ENCODE peak calls at places on chromosome 21, in nine cellular contexts. M, F, J, K, U, E, P, S and I are unnamed samples.

GRCh38 chr21:45957986-45958610 is 23.5 kb upstream of the COL6A1 start:
- DNase-seq in M (no peak), F (no peak), J (no peak), K (no peak), U (peak), E (no peak), P (no peak), S (no peak), I (no peak)

GRCh38 chr21:44550807-44551206 is 498 bp downstream of the KRTAP10-2 start:
- DNase-seq in M (no peak), F (no peak), J (no peak), K (no peak), U (no peak), E (no peak), P (no peak), S (no peak), I (no peak)

GRCh38 chr21:41865002-41865777 is 14.0 kb downstream of the PRDM15 start:
- DNase-seq in M (no peak), F (no peak), J (no peak), K (no peak), U (no peak), E (no peak), P (no peak), S (no peak), I (no peak)

GRCh38 chr21:43734131-43734634 is 15.3 kb downstream of the PDXK start:
- DNase-seq in M (no peak), F (no peak), J (no peak), K (no peak), U (no peak), E (no peak), P (no peak), S (no peak), I (no peak)

GRCh38 chr21:43938751-43939442 is 73.2 kb upstream of the TRAPPC10 start:
- DNase-seq in M (peak), F (no peak), J (peak), K (peak), U (peak), E (peak), P (peak), S (peak), I (peak)

GRCh38 chr21:33332143-33332542 is 7.4 kb downstream of the IFNAR1 start:
- DNase-seq in M (no peak), F (no peak), J (no peak), K (no peak), U (no peak), E (no peak), P (no peak), S (no peak), I (no peak)

GRCh38 chr21:36816556-36817130 is 117.7 kb downstream of the SIM2 start:
- DNase-seq in M (no peak), F (no peak), J (no peak), K (no peak), U (no peak), E (peak), P (no peak), S (peak), I (no peak)

GRCh38 chr21:45781741-45782140 is 138.2 kb downstream of the PCBP3 start:
- DNase-seq in M (no peak), F (no peak), J (no peak), K (no peak), U (no peak), E (no peak), P (no peak), S (no peak), I (no peak)

GRCh38 chr21:42716074-42716473 is 62.7 kb downstream of the PDE9A start:
- DNase-seq in M (no peak), F (no peak), J (no peak), K (no peak), U (no peak), E (no peak), P (no peak), S (no peak), I (no peak)

GRCh38 chr21:31795992-31796391 is 64.1 kb upstream of the SCAF4 start:
- DNase-seq in M (no peak), F (no peak), J (no peak), K (no peak), U (no peak), E (no peak), P (no peak), S (no peak), I (no peak)

GRCh38 chr21:41321908-41322495 is 5.4 kb downstream of the FAM3B start:
- DNase-seq in M (no peak), F (no peak), J (no peak), K (no peak), U (no peak), E (no peak), P (peak), S (no peak), I (no peak)

GRCh38 chr21:26115899-26116298 is 54.7 kb downstream of the APP start:
- DNase-seq in M (peak), F (no peak), J (no peak), K (peak), U (no peak), E (peak), P (no peak), S (no peak), I (no peak)

GRCh38 chr21:15139881-15140280 is 75.1 kb upstream of the NRIP1 start:
- DNase-seq in M (no peak), F (no peak), J (no peak), K (no peak), U (no peak), E (no peak), P (no peak), S (no peak), I (no peak)

GRCh38 chr21:27329255-27329851 is 362.5 kb upstream of the ADAMTS5 start:
- DNase-seq in M (no peak), F (no peak), J (no peak), K (no peak), U (no peak), E (no peak), P (no peak), S (no peak), I (no peak)

GRCh38 chr21:33042812-33043211 is 17.1 kb downstream of the OLIG2 start:
- DNase-seq in M (peak), F (peak), J (no peak), K (no peak), U (no peak), E (no peak), P (no peak), S (no peak), I (no peak)

GRCh38 chr21:44423312-44423821 is 31.9 kb upstream of the LRRC3 start:
- DNase-seq in M (no peak), F (no peak), J (peak), K (no peak), U (no peak), E (no peak), P (no peak), S (no peak), I (no peak)

GRCh38 chr21:29436143-29436542 is 137.4 kb downstream of the BACH1 start:
- DNase-seq in M (no peak), F (no peak), J (no peak), K (no peak), U (no peak), E (no peak), P (no peak), S (no peak), I (no peak)

GRCh38 chr21:36860736-36861594 is 105.5 kb downstream of the HLCS start:
- DNase-seq in M (no peak), F (no peak), J (no peak), K (no peak), U (no peak), E (no peak), P (peak), S (no peak), I (no peak)

GRCh38 chr21:32484706-32485380 is 72.3 kb downstream of the EVA1C start:
- DNase-seq in M (no peak), F (no peak), J (no peak), K (peak), U (peak), E (peak), P (no peak), S (no peak), I (no peak)

GRCh38 chr21:43029785-43030184 is 45.9 kb downstream of the CBS start:
- DNase-seq in M (no peak), F (no peak), J (no peak), K (no peak), U (no peak), E (no peak), P (no peak), S (no peak), I (no peak)

GRCh38 chr21:44322621-44323325 is 16.4 kb downstream of the CFAP410 start:
- DNase-seq in M (no peak), F (no peak), J (no peak), K (no peak), U (no peak), E (no peak), P (no peak), S (no peak), I (no peak)

GRCh38 chr21:28962465-28962864 is 30.2 kb downstream of the LTN1 start:
- DNase-seq in M (no peak), F (no peak), J (no peak), K (no peak), U (no peak), E (no peak), P (no peak), S (no peak), I (no peak)